ENCODE peak calls at places on chromosomes 1 and 21, in five cellular contexts. X is gastrocnemius medialis, B is cardiac muscle cell, Q is BE2C, H is pancreas. S is an unnamed sample. For H3K36me3, the result is how much of the 10 kb centered on the place peaks cover.

GRCh38 chr1:34916104-34916503 is 13.3 kb downstream of the DLGAP3 start:
- DNase-seq in Q (no peak), H (no peak), X (no peak), B (no peak), S (no peak)

GRCh38 chr1:9942939-9943807 is at the start of the genes LZIC and NMNAT1:
- DNase-seq in B (peak), Q (peak), H (peak), X (peak), S (peak)

GRCh38 chr1:89454845-89455521 is 69.6 kb upstream of the LRRC8B start:
- DNase-seq in B (peak), H (no peak), X (no peak), Q (peak), S (no peak)

GRCh38 chr1:180926164-180926981 is 13.7 kb downstream of the KIAA1614 start:
- DNase-seq in X (no peak), Q (peak), H (no peak), B (peak), S (peak)

GRCh38 chr1:41894778-41895483 is 23.8 kb downstream of the HIVEP3 start:
- DNase-seq in X (no peak), Q (no peak), B (no peak), H (no peak), S (no peak)

GRCh38 chr1:91730781-91731732 is 154.9 kb downstream of the TGFBR3 start:
- DNase-seq in H (no peak), X (peak), Q (peak), B (no peak), S (no peak)

GRCh38 chr21:29300547-29301138 is 1.9 kb downstream of the BACH1 start:
- DNase-seq in B (no peak), X (no peak), H (no peak), Q (no peak), S (no peak)

GRCh38 chr1:112263464-112263863 is 132.6 kb upstream of the CTTNBP2NL start:
- DNase-seq in Q (no peak), H (no peak), B (no peak), X (no peak), S (no peak)

GRCh38 chr21:15928686-15929085 is 198.9 kb downstream of the USP25 start:
- DNase-seq in Q (no peak), H (no peak), B (no peak), X (no peak), S (no peak)

GRCh38 chr21:40548134-40548533 is 298.8 kb downstream of the DSCAM start:
- DNase-seq in Q (no peak), B (no peak), H (no peak), X (no peak), S (no peak)

GRCh38 chr21:45324430-45325205 is 36.9 kb upstream of the POFUT2 start:
- DNase-seq in Q (peak), B (no peak), X (no peak), H (peak), S (peak)

GRCh38 chr1:41905103-41905675 is 13.5 kb downstream of the HIVEP3 start:
- DNase-seq in B (no peak), Q (no peak), H (no peak), X (no peak), S (no peak)

GRCh38 chr1:36576677-36577076 is 94.0 kb upstream of the CSF3R start:
- DNase-seq in B (no peak), Q (no peak), H (no peak), X (no peak), S (no peak)

GRCh38 chr1:109993885-109994284 is 9.3 kb downstream of the AHCYL1 start:
- DNase-seq in B (no peak), H (no peak), Q (no peak), X (no peak), S (no peak)

GRCh38 chr1:247295274-247295684 is 36.4 kb downstream of the ZNF496 start:
- DNase-seq in Q (no peak), B (no peak), H (no peak), X (no peak), S (no peak)

GRCh38 chr1:78360584-78360983 is 130.2 kb upstream of the PTGFR start:
- DNase-seq in H (no peak), Q (no peak), B (no peak), X (no peak), S (no peak)

GRCh38 chr1:61078611-61079010 is 3.8 kb upstream of the NFIA start:
- DNase-seq in X (no peak), Q (no peak), B (peak), H (no peak), S (no peak)

GRCh38 chr21:30600787-30601186 is at the start of gene KRTAP22-1:
- DNase-seq in H (no peak), X (no peak), Q (no peak), B (no peak), S (no peak)

GRCh38 chr1:155938220-155938627 is 3.2 kb upstream of the RXFP4 start:
- DNase-seq in B (peak), H (no peak), X (no peak), Q (peak), S (no peak)

GRCh38 chr1:66436378-66437135 is 97.4 kb upstream of the SGIP1 start:
- DNase-seq in Q (no peak), X (no peak), H (no peak), B (no peak), S (no peak)

GRCh38 chr1:213988639-213989070 is 882 bp downstream of the PROX1 start:
- DNase-seq in X (no peak), Q (no peak), B (peak), H (no peak), S (no peak)

GRCh38 chr1:35278886-35279554 is 10.5 kb downstream of the ZMYM4 start:
- DNase-seq in Q (no peak), X (no peak), B (no peak), H (no peak), S (no peak)

GRCh38 chr1:17059391-17060128 is 5.7 kb upstream of the SDHB start:
- DNase-seq in Q (peak), B (peak), X (peak), H (peak), S (peak)

GRCh38 chr1:223215026-223215425 is 72.0 kb upstream of the TLR5 start:
- DNase-seq in H (no peak), X (no peak), Q (no peak), B (no peak), S (no peak)

GRCh38 chr1:156104861-156105546 is 9.5 kb upstream of the LMNA start:
- DNase-seq in Q (no peak), B (no peak), X (no peak), H (no peak), S (peak)

GRCh38 chr1:194024659-194025058 is 838.2 kb upstream of the B3GALT2 start:
- DNase-seq in B (peak), Q (no peak), H (no peak), X (no peak), S (no peak)

GRCh38 chr21:45747802-45748445 is 104.4 kb downstream of the PCBP3 start:
- DNase-seq in Q (peak), H (no peak), B (no peak), X (no peak), S (no peak)

GRCh38 chr1:199084293-199084692 is 445.5 kb downstream of the PTPRC start:
- DNase-seq in H (no peak), Q (no peak), B (peak), X (no peak), S (no peak)

GRCh38 chr21:28818663-28819278 is 173.9 kb downstream of the LTN1 start:
- DNase-seq in H (no peak), B (no peak), X (no peak), Q (no peak), S (no peak)

GRCh38 chr1:45530632-45531135 is 9.0 kb upstream of the PRDX1 start:
- DNase-seq in B (no peak), Q (no peak), X (no peak), H (no peak), S (no peak)
- TF ChIP-seq CTCF in B (no peak), Q (no peak), X (no peak), H (no peak), S (no peak)

DNA sequence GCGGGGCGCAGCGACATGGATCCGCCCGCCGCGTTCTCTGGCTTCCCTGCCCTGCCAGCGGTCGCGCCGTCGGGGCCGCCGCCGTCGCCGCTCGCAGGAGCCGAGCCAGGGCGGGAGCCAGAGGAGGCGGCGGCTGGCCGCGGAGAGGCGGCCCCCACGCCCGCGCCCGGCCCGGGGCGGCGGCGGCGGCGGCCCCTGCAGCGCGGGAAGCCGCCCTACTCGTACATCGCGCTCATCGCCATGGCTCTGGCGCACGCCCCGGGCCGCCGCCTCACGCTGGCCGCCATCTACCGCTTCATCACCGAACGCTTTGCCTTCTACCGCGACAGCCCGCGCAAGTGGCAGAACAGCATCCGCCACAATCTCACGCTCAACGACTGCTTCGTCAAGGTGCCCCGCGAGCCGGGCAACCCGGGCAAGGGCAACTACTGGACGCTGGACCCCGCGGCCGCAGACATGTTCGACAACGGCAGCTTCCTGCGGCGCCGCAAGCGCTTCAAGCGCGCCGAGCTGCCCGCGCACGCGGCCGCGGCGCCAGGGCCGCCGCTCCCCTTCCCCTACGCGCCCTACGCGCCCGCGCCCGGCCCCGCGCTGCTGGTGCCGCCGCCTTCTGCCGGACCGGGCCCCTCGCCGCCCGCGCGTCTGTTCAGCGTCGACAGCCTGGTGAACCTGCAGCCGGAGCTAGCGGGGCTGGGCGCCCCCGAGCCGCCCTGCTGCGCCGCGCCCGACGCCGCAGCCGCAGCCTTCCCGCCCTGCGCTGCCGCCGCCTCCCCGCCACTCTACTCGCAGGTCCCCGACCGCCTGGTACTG is 439 bp downstream of the FOXE3 start:
- DNase-seq in H (no peak), B (no peak), Q (no peak), X (no peak), S (no peak)
- H3K4me3 ChIP-seq in H (no peak), B (peak), Q (no peak), X (no peak), S (no peak)

DNA sequence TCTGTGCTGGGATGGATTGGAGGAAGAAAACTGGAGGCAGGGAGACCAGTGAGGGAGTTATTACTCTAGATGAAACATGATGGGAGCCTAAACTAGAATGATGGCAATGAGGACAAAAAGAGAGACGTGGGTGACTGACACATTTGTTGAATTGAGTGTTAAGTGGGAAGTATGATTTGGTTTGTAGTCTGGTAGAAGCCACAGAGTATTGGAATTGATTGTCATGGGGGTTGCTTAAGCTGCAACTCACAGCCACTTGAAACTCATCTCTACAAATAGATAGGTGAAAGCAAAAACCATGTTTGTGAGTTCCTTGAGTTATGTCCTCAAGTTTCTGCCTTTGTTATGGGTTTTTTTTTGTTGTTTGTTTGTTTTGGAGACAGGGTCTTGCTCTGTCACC is 28.4 kb downstream of the FABP3 start:
- DNase-seq in H (no peak), Q (no peak), X (no peak), B (no peak), S (no peak)
- H3K36me3 ChIP-seq in H (under half), Q (under half), X (under half), B (under half), S (under half)

GRCh38 chr1:46432781-46433327 is 38.7 kb downstream of the FAAH start:
- DNase-seq in Q (no peak), H (no peak), B (no peak), X (no peak), S (no peak)

GRCh38 chr1:46434358-46434757 is 40.2 kb downstream of the FAAH start:
- DNase-seq in X (no peak), B (no peak), H (no peak), Q (no peak), S (no peak)

GRCh38 chr1:46429436-46429835 is 35.3 kb downstream of the FAAH start:
- DNase-seq in B (no peak), Q (no peak), X (no peak), H (no peak), S (no peak)

GRCh38 chr1:46427541-46427940 is 33.4 kb downstream of the FAAH start:
- DNase-seq in B (no peak), H (no peak), X (no peak), Q (no peak), S (no peak)

GRCh38 chr1:46431695-46432094 is 37.6 kb downstream of the FAAH start:
- DNase-seq in Q (no peak), X (no peak), H (no peak), B (no peak), S (no peak)
- TF ChIP-seq CTCF in Q (no peak), X (no peak), H (no peak), B (no peak), S (no peak)

GRCh38 chr1:2018217-2019161 is 656 bp upstream of the GABRD start:
- DNase-seq in Q (no peak), X (no peak), H (no peak), B (no peak), S (peak)

GRCh38 chr1:2020310-2020655 is 1.1 kb downstream of the GABRD start:
- DNase-seq in B (no peak), Q (no peak), H (no peak), X (no peak), S (no peak)

GRCh38 chr1:2021550-2021949 is 2.4 kb downstream of the GABRD start:
- DNase-seq in Q (no peak), H (no peak), X (no peak), B (no peak), S (no peak)

GRCh38 chr1:2019162-2019542 is at the start of gene GABRD:
- DNase-seq in B (peak), H (no peak), X (no peak), Q (no peak), S (no peak)

GRCh38 chr1:2019571-2020309 is 595 bp downstream of the GABRD start:
- DNase-seq in B (peak), Q (no peak), X (no peak), H (peak), S (no peak)
- H3K4me3 ChIP-seq in B (peak), Q (no peak), X (no peak), H (no peak), S (no peak)

GRCh38 chr1:151290709-151291303 is 8.7 kb downstream of the ZNF687 start:
- DNase-seq in H (no peak), X (no peak), B (no peak), Q (no peak), S (no peak)
- H3K36me3 ChIP-seq in H (under half), X (half or more), B (under half), Q (half or more), S (under half)

DNA sequence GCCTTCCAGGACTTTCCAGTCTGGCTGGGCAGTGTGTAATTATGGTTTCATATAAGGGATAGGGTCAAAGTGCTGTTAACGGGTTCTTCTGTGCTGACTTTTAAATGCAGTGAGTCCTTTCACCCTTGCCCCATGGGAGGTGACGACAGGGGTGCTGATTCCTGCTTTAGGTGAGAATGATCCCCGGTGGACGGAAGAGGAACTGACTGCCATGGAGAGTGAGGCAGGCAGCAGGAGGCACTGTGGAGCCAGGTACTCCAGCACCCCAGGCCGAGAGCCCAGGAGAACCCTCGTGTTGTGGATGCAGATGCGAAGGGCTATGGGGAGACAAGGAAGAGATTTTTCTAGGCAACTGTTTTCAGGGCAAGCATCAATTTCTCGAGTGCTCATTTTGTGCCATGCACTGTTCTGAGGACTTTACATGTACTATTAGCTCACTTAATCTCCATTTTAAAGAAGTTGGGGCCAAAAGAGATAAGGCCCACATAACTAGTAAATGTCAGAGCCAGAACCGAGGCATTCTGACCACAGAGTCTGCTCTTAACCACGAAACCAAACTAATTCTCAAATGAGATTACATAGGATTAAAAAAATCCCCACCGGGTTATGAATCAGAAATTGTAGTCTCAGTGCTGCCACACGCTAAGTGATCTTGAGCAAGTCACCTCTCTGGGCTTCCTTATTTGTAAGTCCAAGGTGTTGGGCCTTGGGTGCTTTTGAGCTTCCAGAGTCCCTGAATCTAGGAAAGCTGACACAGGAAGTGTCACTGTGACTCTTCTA is 28.2 kb downstream of the STPG1 start:
- DNase-seq in B (peak), X (no peak), Q (no peak), H (no peak), S (no peak)
- TF ChIP-seq CTCF in B (peak), X (no peak), Q (peak), H (no peak), S (no peak)

GRCh38 chr1:240174734-240175133 is 83.1 kb downstream of the FMN2 start:
- DNase-seq in H (no peak), B (no peak), Q (no peak), X (no peak), S (no peak)
- H3K4me3 ChIP-seq in H (no peak), B (no peak), Q (no peak), X (no peak), S (no peak)

S was measured in mucosa of descending colon.